ENCODE peak calls at places on chromosome 19, in ten cellular contexts. P is fibroblast of mammary gland; V is dorsolateral prefrontal cortex; Q is AG04450; J is mucosa of descending colon; D is fibroblast of pulmonary artery; T is A673; A is fibroblast of the aortic adventitia; L is CD8-positive, alpha-beta T cell; C is brain microvascular endothelial cell. B is an unnamed sample.

GRCh38 chr19:48551437-48552302 is at the start of gene SULT2B1:
- DNase-seq in P (no peak), V (no peak), Q (no peak), J (peak; percentile 92), D (no peak), T (no peak), A (no peak), L (no peak), C (no peak), B (no peak)

GRCh38 chr19:6564393-6564792 is 26.6 kb downstream of the CD70 start:
- DNase-seq in P (peak; percentile 33), V (no peak), Q (no peak), J (no peak), D (peak; percentile 34), T (peak; percentile 54), A (peak; percentile 38), L (no peak), C (no peak), B (peak; percentile 11)

GRCh38 chr19:38115264-38115802 is 108.7 kb downstream of the DPF1 start:
- DNase-seq in P (no peak), V (no peak), Q (no peak), J (no peak), D (no peak), T (no peak), A (no peak), L (no peak), C (no peak), B (no peak)

GRCh38 chr19:47036233-47036651 is 12.2 kb downstream of the TMEM160 start:
- DNase-seq in P (peak; percentile 22), V (no peak), Q (no peak), J (peak; percentile 83), D (no peak), T (no peak), A (no peak), L (no peak), C (no peak), B (no peak)

GRCh38 chr19:8302734-8303133 is 5.4 kb downstream of the CD320 start:
- DNase-seq in P (no peak), V (peak; percentile 18), Q (no peak), J (peak; percentile 12), D (no peak), T (no peak), A (no peak), L (no peak), C (no peak), B (no peak)

GRCh38 chr19:38667552-38668205 is 20.2 kb downstream of the ACTN4 start:
- DNase-seq in P (peak; percentile 67), V (no peak), Q (no peak), J (no peak), D (no peak), T (peak; percentile 54), A (peak; percentile 62), L (no peak), C (no peak), B (peak; percentile 88)

GRCh38 chr19:37925212-37925611 is 18.2 kb downstream of the SIPA1L3 start:
- DNase-seq in P (no peak), V (no peak), Q (no peak), J (no peak), D (no peak), T (no peak), A (no peak), L (no peak), C (no peak), B (no peak)

GRCh38 chr19:8973501-8974091 is 36.6 kb downstream of the MUC16 start:
- DNase-seq in P (no peak), V (no peak), Q (no peak), J (no peak), D (peak; percentile 3), T (peak; percentile 42), A (no peak), L (no peak), C (peak; percentile 2), B (no peak)

GRCh38 chr19:58361900-58362271 is 665 bp downstream of the ZNF497 start:
- DNase-seq in P (peak; percentile 54), V (peak; percentile 50), Q (no peak), J (peak; percentile 69), D (peak; percentile 55), T (peak; percentile 58), A (no peak), L (no peak), C (no peak), B (no peak)

GRCh38 chr19:54209748-54210494 is 9.3 kb downstream of the RPS9 start:
- DNase-seq in P (peak; percentile 99), V (peak; percentile 75), Q (peak; percentile 96), J (peak; percentile 90), D (peak; percentile 98), T (peak; percentile 94), A (peak; percentile 97), L (peak; percentile 48), C (peak; percentile 99), B (peak; percentile 98)

GRCh38 chr19:35138305-35138799 is 272 bp upstream of the FXYD1 start:
- DNase-seq in P (no peak), V (no peak), Q (no peak), J (no peak), D (no peak), T (no peak), A (peak; percentile 33), L (no peak), C (no peak), B (no peak)

GRCh38 chr19:15432018-15432494 is 13.3 kb upstream of the AKAP8L start:
- DNase-seq in P (no peak), V (no peak), Q (no peak), J (no peak), D (no peak), T (no peak), A (no peak), L (no peak), C (no peak), B (no peak)

GRCh38 chr19:34269968-34270621 is 15.7 kb downstream of the GARRE1 start:
- DNase-seq in P (peak; percentile 50), V (no peak), Q (no peak), J (peak; percentile 48), D (peak; percentile 92), T (peak; percentile 95), A (peak; percentile 71), L (peak; percentile 72), C (peak; percentile 48), B (peak; percentile 65)

GRCh38 chr19:23482829-23483228 is 87.6 kb upstream of the ZNF91 start:
- DNase-seq in P (no peak), V (no peak), Q (no peak), J (no peak), D (no peak), T (no peak), A (no peak), L (no peak), C (no peak), B (no peak)

GRCh38 chr19:39599116-39599515 is 3.2 kb upstream of the LGALS13 start:
- DNase-seq in P (peak; percentile 21), V (no peak), Q (no peak), J (no peak), D (peak; percentile 46), T (peak; percentile 51), A (peak; percentile 38), L (peak; percentile 16), C (peak; percentile 15), B (peak; percentile 15)

DNA sequence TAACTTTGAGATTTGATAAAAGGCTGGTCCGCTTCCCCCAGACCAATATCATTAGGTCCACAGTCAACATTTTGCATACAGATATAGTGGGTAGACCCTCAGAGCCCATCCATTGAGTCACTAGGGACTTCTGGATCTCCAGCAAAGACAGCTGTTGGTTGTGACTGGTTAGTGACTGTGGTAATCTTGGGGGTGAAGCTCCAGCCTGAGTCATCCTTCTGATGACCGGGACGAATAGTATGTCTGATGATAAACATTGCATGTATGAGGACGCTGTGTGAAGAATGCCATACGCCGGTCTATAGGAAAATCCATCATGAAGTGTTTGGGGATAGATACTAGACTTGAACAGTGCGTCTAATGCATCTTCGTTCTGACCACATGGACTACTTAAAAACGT is 307.0 kb downstream of the UQCRFS1 start:
- DNase-seq in P (peak; percentile 60), V (no peak), Q (peak; percentile 1), J (no peak), D (peak; percentile 6), T (no peak), A (peak; percentile 9), L (no peak), C (peak; percentile 68), B (no peak)
- TF ChIP-seq CTCF in P (no peak), V (no peak), Q (no peak), J (no peak), D (no peak), T (no peak), A (no peak), L (no peak), C (no peak), B (no peak)

GRCh38 chr19:2026770-2027169 is 11.3 kb upstream of the BTBD2 start:
- DNase-seq in P (no peak), V (no peak), Q (no peak), J (peak; percentile 69), D (no peak), T (no peak), A (no peak), L (no peak), C (no peak), B (no peak)
- H3K4me3 ChIP-seq in P (no peak overlapping the region), V (no peak overlapping the region), Q (no peak overlapping the region), J (no peak overlapping the region), D (no peak overlapping the region), T (no peak overlapping the region), A (no peak overlapping the region), L (no peak overlapping the region), C (no peak overlapping the region), B (no peak overlapping the region)

GRCh38 chr19:3252650-3253049 is 28.2 kb downstream of the CELF5 start:
- DNase-seq in P (no peak), V (no peak), Q (no peak), J (no peak), D (no peak), T (no peak), A (no peak), L (no peak), C (no peak), B (no peak)

GRCh38 chr19:3251229-3251628 is 26.8 kb downstream of the CELF5 start:
- DNase-seq in P (no peak), V (no peak), Q (no peak), J (no peak), D (no peak), T (no peak), A (no peak), L (no peak), C (no peak), B (no peak)

GRCh38 chr19:3249408-3249807 is 24.9 kb downstream of the CELF5 start:
- DNase-seq in P (no peak), V (no peak), Q (no peak), J (no peak), D (no peak), T (peak; percentile 91), A (no peak), L (no peak), C (no peak), B (no peak)

GRCh38 chr19:3248728-3249315 is 24.4 kb downstream of the CELF5 start:
- DNase-seq in P (no peak), V (no peak), Q (no peak), J (no peak), D (no peak), T (peak; percentile 75), A (no peak), L (no peak), C (no peak), B (no peak)

GRCh38 chr19:3250675-3251074 is 26.2 kb downstream of the CELF5 start:
- DNase-seq in P (peak; percentile 24), V (no peak), Q (no peak), J (peak; percentile 49), D (peak; percentile 29), T (no peak), A (peak; percentile 15), L (peak; percentile 36), C (no peak), B (no peak)
- TF ChIP-seq CTCF in P (peak; percentile 57), V (peak; percentile 39), Q (peak; percentile 51), J (peak; percentile 32), D (peak; percentile 57), T (peak; percentile 53), A (peak; percentile 65), L (peak; percentile 71), C (peak; percentile 70), B (peak; percentile 59)

GRCh38 chr19:13017306-13018036 is 22.2 kb downstream of the NFIX start:
- DNase-seq in P (no peak), V (no peak), Q (no peak), J (no peak), D (no peak), T (no peak), A (peak; percentile 44), L (no peak), C (no peak), B (no peak)
- H3K4me3 ChIP-seq in P (peak overlapping the region; percentile 32), V (peak overlapping the region; percentile 31), Q (peak overlapping the region; percentile 7), J (no peak overlapping the region), D (no peak overlapping the region), T (no peak overlapping the region), A (peak overlapping the region; percentile 52), L (no peak overlapping the region), C (no peak overlapping the region), B (no peak overlapping the region)